ENCODE peak calls at places on chromosomes 2 and 18, in ten cellular contexts. O, R, W, Z, D, B, F, Y, J and T are unnamed samples.

GRCh38 chr2:230891509-230891908 is 26.8 kb downstream of the ITM2C start:
- DNase-seq in W (no peak), D (no peak), R (no peak), O (no peak), J (no peak), Z (no peak), F (no peak), Y (no peak), B (no peak), T (no peak)

GRCh38 chr2:64331846-64332245 is 122.1 kb upstream of the LGALSL start:
- DNase-seq in W (no peak), D (no peak), O (no peak), F (no peak), R (no peak), Y (no peak), B (no peak), Z (no peak), J (no peak), T (no peak)

GRCh38 chr2:122145805-122146204 is 390.4 kb downstream of the TSN start:
- DNase-seq in B (no peak), Y (no peak), Z (no peak), W (no peak), F (no peak), O (no peak), R (no peak), J (peak), D (no peak), T (no peak)

GRCh38 chr2:222105046-222105445 is 193.8 kb downstream of the PAX3 start:
- DNase-seq in W (no peak), J (no peak), R (no peak), Z (no peak), Y (no peak), F (no peak), D (no peak), B (no peak), O (no peak), T (no peak)

GRCh38 chr18:34818069-34818468 is 108.0 kb downstream of the DTNA start:
- DNase-seq in Z (no peak), F (no peak), Y (peak), O (no peak), J (no peak), B (no peak), D (no peak), W (no peak), R (no peak), T (no peak)

GRCh38 chr2:188276255-188276654 is 15.4 kb upstream of the GULP1 start:
- DNase-seq in J (no peak), F (no peak), Z (no peak), W (no peak), B (no peak), O (no peak), D (no peak), Y (no peak), R (no peak), T (no peak)

GRCh38 chr2:239466046-239466754 is 65.4 kb upstream of the HDAC4 start:
- DNase-seq in O (no peak), Y (no peak), J (no peak), Z (no peak), W (no peak), F (no peak), R (no peak), D (no peak), B (no peak), T (peak)

GRCh38 chr2:17416891-17417391 is 101.3 kb downstream of the RAD51AP2 start:
- DNase-seq in Z (no peak), F (no peak), R (no peak), B (no peak), O (no peak), D (no peak), Y (no peak), J (no peak), W (no peak), T (no peak)

GRCh38 chr2:3277050-3277747 is 100.4 kb downstream of the EIPR1 start:
- DNase-seq in O (no peak), D (no peak), R (no peak), Y (no peak), J (no peak), W (no peak), B (no peak), Z (no peak), F (no peak), T (no peak)

GRCh38 chr2:39620067-39620466 is 45.6 kb upstream of the TMEM178A start:
- DNase-seq in J (no peak), B (no peak), F (no peak), D (no peak), W (peak), R (no peak), O (no peak), Z (peak), Y (no peak), T (peak)

GRCh38 chr2:213065583-213066444 is 85.6 kb downstream of the IKZF2 start:
- DNase-seq in J (no peak), B (peak), R (peak), Z (no peak), Y (no peak), O (no peak), D (no peak), W (peak), F (peak), T (peak)

GRCh38 chr2:82781516-82781915 is 1677.6 kb downstream of the SUCLG1 start:
- DNase-seq in O (no peak), B (no peak), D (no peak), W (no peak), R (no peak), J (no peak), Z (no peak), Y (no peak), F (no peak), T (no peak)

GRCh38 chr2:128301501-128301966 is 17.1 kb downstream of the HS6ST1 start:
- DNase-seq in B (no peak), W (no peak), Y (peak), O (no peak), R (no peak), F (no peak), D (no peak), Z (no peak), J (no peak), T (peak)

GRCh38 chr2:204012081-204012653 is 75.6 kb downstream of the ICOS start:
- DNase-seq in R (no peak), Y (peak), B (no peak), D (no peak), Z (no peak), J (peak), W (no peak), O (no peak), F (no peak), T (no peak)

GRCh38 chr2:28624798-28625701 is 126.6 kb upstream of the PPP1CB start:
- DNase-seq in B (no peak), O (peak), D (no peak), Z (no peak), J (no peak), Y (peak), F (no peak), W (peak), R (no peak), T (peak)

GRCh38 chr2:174593574-174594203 is 3.9 kb downstream of the WIPF1 start:
- DNase-seq in O (peak), W (peak), J (no peak), R (no peak), F (no peak), D (peak), B (no peak), Z (no peak), Y (peak), T (no peak)